ENCODE peak calls at places on chromosomes 3 and 15, in five cellular contexts. One of them, this sample, is unnamed. For H3K9me3, the result is how much of the 10 kb centered on the place peaks cover.

GRCh38 chr3:94525039-94525438 is 462.2 kb downstream of the NSUN3 start:
- DNase-seq in stomach: no peak
- DNase-seq in left ventricle myocardium inferior: no peak
- DNase-seq in upper lobe of right lung: no peak
- DNase-seq in gastrocnemius medialis: no peak
- DNase-seq in this sample: no peak

GRCh38 chr3:123586131-123586530 is 1.3 kb upstream of the HACD2 start:
- DNase-seq in stomach: peak
- DNase-seq in left ventricle myocardium inferior: no peak
- DNase-seq in upper lobe of right lung: no peak
- DNase-seq in gastrocnemius medialis: no peak
- DNase-seq in this sample: no peak

GRCh38 chr3:159928071-159928491 is 60.6 kb upstream of the IL12A start:
- DNase-seq in stomach: no peak
- DNase-seq in left ventricle myocardium inferior: no peak
- DNase-seq in upper lobe of right lung: no peak
- DNase-seq in gastrocnemius medialis: no peak
- DNase-seq in this sample: no peak

GRCh38 chr15:42228036-42228435 is 19.9 kb upstream of the VPS39 start:
- DNase-seq in stomach: no peak
- DNase-seq in left ventricle myocardium inferior: no peak
- DNase-seq in upper lobe of right lung: no peak
- DNase-seq in gastrocnemius medialis: no peak
- DNase-seq in this sample: no peak

GRCh38 chr3:146088840-146089239 is 72.1 kb downstream of the PLOD2 start:
- DNase-seq in stomach: no peak
- DNase-seq in left ventricle myocardium inferior: no peak
- DNase-seq in upper lobe of right lung: no peak
- DNase-seq in gastrocnemius medialis: no peak
- DNase-seq in this sample: no peak

GRCh38 chr3:8619548-8619947 is 25.1 kb downstream of the SSUH2 start:
- DNase-seq in stomach: no peak
- DNase-seq in left ventricle myocardium inferior: no peak
- DNase-seq in upper lobe of right lung: no peak
- DNase-seq in gastrocnemius medialis: no peak
- DNase-seq in this sample: no peak

GRCh38 chr3:139718415-139718814 is 40.6 kb upstream of the NMNAT3 start:
- DNase-seq in stomach: no peak
- DNase-seq in left ventricle myocardium inferior: peak
- DNase-seq in upper lobe of right lung: no peak
- DNase-seq in gastrocnemius medialis: no peak
- DNase-seq in this sample: peak

GRCh38 chr15:62850791-62851291 is 191.7 kb upstream of the TPM1 start:
- DNase-seq in stomach: no peak
- DNase-seq in left ventricle myocardium inferior: no peak
- DNase-seq in upper lobe of right lung: no peak
- DNase-seq in gastrocnemius medialis: no peak
- DNase-seq in this sample: no peak

GRCh38 chr3:161351330-161351729 is 20.0 kb downstream of the SPTSSB start:
- DNase-seq in stomach: no peak
- DNase-seq in left ventricle myocardium inferior: no peak
- DNase-seq in upper lobe of right lung: no peak
- DNase-seq in gastrocnemius medialis: no peak
- DNase-seq in this sample: no peak

GRCh38 chr15:45087513-45087912 is 26.5 kb downstream of the DUOX2 start:
- DNase-seq in stomach: no peak
- DNase-seq in left ventricle myocardium inferior: no peak
- DNase-seq in upper lobe of right lung: no peak
- DNase-seq in gastrocnemius medialis: no peak
- DNase-seq in this sample: no peak

GRCh38 chr15:82709421-82710207 is at the start of gene AP3B2:
- DNase-seq in stomach: peak
- DNase-seq in left ventricle myocardium inferior: peak
- DNase-seq in upper lobe of right lung: peak
- DNase-seq in gastrocnemius medialis: peak
- DNase-seq in this sample: peak

GRCh38 chr15:71545923-71546322 is 264.4 kb upstream of the NR2E3 start:
- DNase-seq in stomach: no peak
- DNase-seq in left ventricle myocardium inferior: no peak
- DNase-seq in upper lobe of right lung: no peak
- DNase-seq in gastrocnemius medialis: no peak
- DNase-seq in this sample: no peak

GRCh38 chr15:75067123-75067854 is 43.9 kb downstream of the PPCDC start:
- DNase-seq in stomach: no peak
- DNase-seq in left ventricle myocardium inferior: no peak
- DNase-seq in upper lobe of right lung: no peak
- DNase-seq in gastrocnemius medialis: no peak
- DNase-seq in this sample: no peak

GRCh38 chr3:12194669-12195161 is 36.0 kb upstream of the TIMP4 start:
- DNase-seq in stomach: peak
- DNase-seq in left ventricle myocardium inferior: no peak
- DNase-seq in upper lobe of right lung: no peak
- DNase-seq in gastrocnemius medialis: no peak
- DNase-seq in this sample: no peak

GRCh38 chr3:112013058-112013783 is 14.5 kb downstream of the TAGLN3 start:
- DNase-seq in stomach: peak
- DNase-seq in left ventricle myocardium inferior: peak
- DNase-seq in upper lobe of right lung: peak
- DNase-seq in gastrocnemius medialis: peak
- DNase-seq in this sample: peak

GRCh38 chr3:138459619-138460535 is 25.5 kb downstream of the ESYT3 start:
- DNase-seq in stomach: no peak
- DNase-seq in left ventricle myocardium inferior: no peak
- DNase-seq in upper lobe of right lung: peak
- DNase-seq in gastrocnemius medialis: no peak
- DNase-seq in this sample: no peak

GRCh38 chr3:146160964-146161724 is at the start of gene PLOD2:
- DNase-seq in stomach: peak
- DNase-seq in left ventricle myocardium inferior: peak
- DNase-seq in upper lobe of right lung: peak
- DNase-seq in gastrocnemius medialis: peak
- DNase-seq in this sample: peak

GRCh38 chr3:197465996-197466549 is 89.7 kb downstream of the BDH1 start:
- DNase-seq in stomach: peak
- DNase-seq in left ventricle myocardium inferior: no peak
- DNase-seq in upper lobe of right lung: peak
- DNase-seq in gastrocnemius medialis: no peak
- DNase-seq in this sample: no peak

GRCh38 chr3:82525-82924 is 114.0 kb upstream of the CHL1 start:
- DNase-seq in stomach: no peak
- DNase-seq in left ventricle myocardium inferior: no peak
- DNase-seq in upper lobe of right lung: no peak
- DNase-seq in gastrocnemius medialis: no peak
- DNase-seq in this sample: no peak

GRCh38 chr3:42691861-42692666 is 6.7 kb downstream of the KLHL40 start:
- DNase-seq in stomach: no peak
- DNase-seq in left ventricle myocardium inferior: peak
- DNase-seq in upper lobe of right lung: peak
- DNase-seq in gastrocnemius medialis: no peak
- DNase-seq in this sample: no peak

GRCh38 chr3:156718622-156719300 is 44.4 kb downstream of the TIPARP start:
- DNase-seq in stomach: no peak
- DNase-seq in left ventricle myocardium inferior: no peak
- DNase-seq in upper lobe of right lung: no peak
- DNase-seq in gastrocnemius medialis: no peak
- DNase-seq in this sample: no peak

GRCh38 chr3:154791611-154792010 is 288.5 kb upstream of the MME start:
- DNase-seq in stomach: no peak
- DNase-seq in left ventricle myocardium inferior: no peak
- DNase-seq in upper lobe of right lung: no peak
- DNase-seq in gastrocnemius medialis: no peak
- DNase-seq in this sample: no peak

GRCh38 chr3:14329116-14329830 is 73.1 kb upstream of the SLC6A6 start:
- DNase-seq in stomach: peak
- DNase-seq in left ventricle myocardium inferior: no peak
- DNase-seq in upper lobe of right lung: no peak
- DNase-seq in gastrocnemius medialis: no peak
- DNase-seq in this sample: no peak

GRCh38 chr3:7962244-7962643 is 539.4 kb upstream of the LMCD1 start:
- DNase-seq in stomach: no peak
- DNase-seq in left ventricle myocardium inferior: no peak
- DNase-seq in upper lobe of right lung: no peak
- DNase-seq in gastrocnemius medialis: no peak
- DNase-seq in this sample: no peak

GRCh38 chr3:124837730-124838186 is 49.4 kb downstream of the ITGB5 start:
- DNase-seq in stomach: peak
- DNase-seq in left ventricle myocardium inferior: peak
- DNase-seq in upper lobe of right lung: no peak
- DNase-seq in gastrocnemius medialis: peak
- DNase-seq in this sample: peak

GRCh38 chr15:52529289-52529929 is 729 bp upstream of the MYO5A start:
- DNase-seq in stomach: no peak
- DNase-seq in left ventricle myocardium inferior: no peak
- DNase-seq in upper lobe of right lung: no peak
- DNase-seq in gastrocnemius medialis: no peak
- DNase-seq in this sample: no peak

GRCh38 chr3:71109241-71109976 is 474.1 kb downstream of the FOXP1 start:
- DNase-seq in stomach: no peak
- DNase-seq in left ventricle myocardium inferior: no peak
- DNase-seq in upper lobe of right lung: no peak
- DNase-seq in gastrocnemius medialis: no peak
- DNase-seq in this sample: no peak

GRCh38 chr3:147421184-147421912 is 12.2 kb downstream of the ZIC1 start:
- DNase-seq in stomach: no peak
- DNase-seq in left ventricle myocardium inferior: no peak
- DNase-seq in upper lobe of right lung: no peak
- DNase-seq in gastrocnemius medialis: peak
- DNase-seq in this sample: no peak

GRCh38 chr15:61946778-61947177 is 113.5 kb downstream of the VPS13C start:
- DNase-seq in stomach: no peak
- DNase-seq in left ventricle myocardium inferior: no peak
- DNase-seq in upper lobe of right lung: no peak
- DNase-seq in gastrocnemius medialis: no peak
- DNase-seq in this sample: no peak

GRCh38 chr3:50583897-50584296 is 14.6 kb downstream of the HEMK1 start:
- DNase-seq in stomach: no peak
- DNase-seq in left ventricle myocardium inferior: peak
- DNase-seq in upper lobe of right lung: peak
- DNase-seq in gastrocnemius medialis: peak
- DNase-seq in this sample: peak

GRCh38 chr3:190619353-190619752 is 105.5 kb downstream of the IL1RAP start:
- DNase-seq in stomach: no peak
- DNase-seq in left ventricle myocardium inferior: no peak
- DNase-seq in upper lobe of right lung: no peak
- DNase-seq in gastrocnemius medialis: no peak
- DNase-seq in this sample: no peak

GRCh38 chr15:39404767-39405173 is 176.1 kb upstream of the THBS1 start:
- DNase-seq in stomach: no peak
- DNase-seq in left ventricle myocardium inferior: no peak
- DNase-seq in upper lobe of right lung: no peak
- DNase-seq in gastrocnemius medialis: no peak
- DNase-seq in this sample: peak

GRCh38 chr15:81977464-81977863 is 68.4 kb downstream of the MEX3B start:
- DNase-seq in stomach: no peak
- DNase-seq in left ventricle myocardium inferior: no peak
- DNase-seq in upper lobe of right lung: no peak
- DNase-seq in gastrocnemius medialis: no peak
- DNase-seq in this sample: no peak

GRCh38 chr3:16211176-16211904 is 36.9 kb downstream of the GALNT15 start:
- DNase-seq in stomach: no peak
- DNase-seq in left ventricle myocardium inferior: no peak
- DNase-seq in upper lobe of right lung: no peak
- DNase-seq in gastrocnemius medialis: no peak
- DNase-seq in this sample: no peak

GRCh38 chr3:87997298-87997697 is 61.5 kb downstream of the CGGBP1 start:
- DNase-seq in stomach: no peak
- DNase-seq in left ventricle myocardium inferior: no peak
- DNase-seq in upper lobe of right lung: no peak
- DNase-seq in gastrocnemius medialis: no peak
- DNase-seq in this sample: no peak

GRCh38 chr15:85488997-85489396 is 108.6 kb downstream of the AKAP13 start:
- DNase-seq in stomach: no peak
- DNase-seq in left ventricle myocardium inferior: no peak
- DNase-seq in upper lobe of right lung: no peak
- DNase-seq in gastrocnemius medialis: no peak
- DNase-seq in this sample: no peak

GRCh38 chr15:85485956-85486567 is 105.7 kb downstream of the AKAP13 start:
- DNase-seq in stomach: peak
- DNase-seq in left ventricle myocardium inferior: no peak
- DNase-seq in upper lobe of right lung: no peak
- DNase-seq in gastrocnemius medialis: peak
- DNase-seq in this sample: no peak

GRCh38 chr15:85493258-85493657 is 112.9 kb downstream of the AKAP13 start:
- DNase-seq in stomach: no peak
- DNase-seq in left ventricle myocardium inferior: no peak
- DNase-seq in upper lobe of right lung: no peak
- DNase-seq in gastrocnemius medialis: no peak
- DNase-seq in this sample: no peak

GRCh38 chr15:85491663-85492062 is 111.3 kb downstream of the AKAP13 start:
- DNase-seq in stomach: no peak
- DNase-seq in left ventricle myocardium inferior: no peak
- DNase-seq in upper lobe of right lung: no peak
- DNase-seq in gastrocnemius medialis: no peak
- DNase-seq in this sample: no peak

GRCh38 chr15:85489773-85490493 is 109.5 kb downstream of the AKAP13 start:
- DNase-seq in stomach: no peak
- DNase-seq in left ventricle myocardium inferior: no peak
- DNase-seq in upper lobe of right lung: no peak
- DNase-seq in gastrocnemius medialis: no peak
- DNase-seq in this sample: no peak
- TF ChIP-seq CTCF in stomach: no peak
- TF ChIP-seq CTCF in left ventricle myocardium inferior: no peak
- TF ChIP-seq CTCF in upper lobe of right lung: no peak
- TF ChIP-seq CTCF in gastrocnemius medialis: no peak
- TF ChIP-seq CTCF in this sample: no peak

GRCh38 chr15:58298883-58299282 is 132.9 kb upstream of the LIPC start:
- DNase-seq in stomach: no peak
- DNase-seq in left ventricle myocardium inferior: no peak
- DNase-seq in upper lobe of right lung: no peak
- DNase-seq in gastrocnemius medialis: no peak
- DNase-seq in this sample: no peak
- H3K9me3 ChIP-seq in stomach: under half
- H3K9me3 ChIP-seq in left ventricle myocardium inferior: under half
- H3K9me3 ChIP-seq in upper lobe of right lung: under half
- H3K9me3 ChIP-seq in gastrocnemius medialis: under half
- H3K9me3 ChIP-seq in this sample: under half

DNA sequence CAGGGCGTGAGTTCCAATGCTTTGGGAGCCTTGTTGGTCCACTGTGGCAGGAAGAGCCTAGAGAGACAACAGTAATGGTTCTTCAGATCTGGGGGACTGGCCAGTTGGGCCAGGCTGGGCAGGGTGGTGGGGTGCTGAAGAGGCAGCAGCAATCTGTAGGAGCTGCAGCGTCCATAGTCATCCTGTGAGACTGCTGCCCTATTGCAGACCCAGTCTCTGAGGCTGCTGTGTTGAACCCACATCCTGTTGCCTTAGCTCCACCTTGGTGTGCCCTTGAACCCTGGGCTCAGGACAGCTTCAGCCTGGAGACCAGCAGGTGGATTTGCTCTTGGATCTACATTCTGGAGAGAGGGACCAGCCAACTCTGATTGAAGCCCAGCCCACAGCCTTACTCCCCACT is 23.6 kb upstream of the ETV5 start:
- DNase-seq in stomach: no peak
- DNase-seq in left ventricle myocardium inferior: no peak
- DNase-seq in upper lobe of right lung: no peak
- DNase-seq in gastrocnemius medialis: no peak
- DNase-seq in this sample: no peak
- TF ChIP-seq CTCF in stomach: no peak
- TF ChIP-seq CTCF in left ventricle myocardium inferior: no peak
- TF ChIP-seq CTCF in upper lobe of right lung: no peak
- TF ChIP-seq CTCF in gastrocnemius medialis: no peak
- TF ChIP-seq CTCF in this sample: no peak

GRCh38 chr3:44722103-44722401 is 7.4 kb upstream of the ZNF501 start:
- DNase-seq in stomach: no peak
- DNase-seq in left ventricle myocardium inferior: no peak
- DNase-seq in upper lobe of right lung: no peak
- DNase-seq in gastrocnemius medialis: no peak
- DNase-seq in this sample: no peak
- H3K9me3 ChIP-seq in stomach: half or more
- H3K9me3 ChIP-seq in left ventricle myocardium inferior: half or more
- H3K9me3 ChIP-seq in upper lobe of right lung: half or more
- H3K9me3 ChIP-seq in gastrocnemius medialis: half or more
- H3K9me3 ChIP-seq in this sample: half or more

This sample was measured in right atrium auricular region.